ENCODE peak calls at places on chromosomes 5 and 9, in five cellular contexts. J, T, N, X and C are unnamed samples.

GRCh38 chr5:78627766-78628165 is 20.8 kb downstream of the LHFPL2 start:
- DNase-seq in J (peak), T (no peak), X (no peak), N (no peak), C (no peak)

GRCh38 chr5:147750065-147750464 is 32.5 kb downstream of the JAKMIP2 start:
- DNase-seq in T (no peak), N (no peak), J (no peak), X (no peak), C (no peak)

GRCh38 chr9:81097167-81097566 is 592.2 kb downstream of the TLE1 start:
- DNase-seq in J (no peak), N (no peak), X (no peak), T (no peak), C (no peak)

GRCh38 chr5:142014911-142015584 is 2.2 kb upstream of the GNPDA1 start:
- DNase-seq in J (peak), N (no peak), T (peak), X (peak), C (peak)

GRCh38 chr5:125550237-125550636 is 803.8 kb upstream of the ZNF608 start:
- DNase-seq in J (peak), N (no peak), T (no peak), X (no peak), C (no peak)

GRCh38 chr5:131533844-131534243 is 101.2 kb downstream of the RAPGEF6 start:
- DNase-seq in N (no peak), J (no peak), T (no peak), X (no peak), C (peak)

GRCh38 chr9:122184551-122184950 is 24.8 kb downstream of the MORN5 start:
- DNase-seq in J (no peak), N (no peak), X (no peak), T (no peak), C (no peak)

GRCh38 chr5:83354958-83355357 is 116.6 kb upstream of the VCAN start:
- DNase-seq in N (no peak), X (no peak), T (no peak), J (no peak), C (no peak)

GRCh38 chr9:89792189-89793123 is 187.6 kb downstream of the GADD45G start:
- DNase-seq in X (no peak), J (no peak), T (no peak), N (no peak), C (no peak)

GRCh38 chr5:155886311-155887031 is 440.5 kb upstream of the SGCD start:
- DNase-seq in N (no peak), X (no peak), J (no peak), T (no peak), C (no peak)

GRCh38 chr5:119168401-119168800 is 97.5 kb downstream of the DMXL1 start:
- DNase-seq in N (no peak), X (no peak), J (no peak), T (no peak), C (no peak)

GRCh38 chr9:81552571-81552970 is 136.8 kb downstream of the TLE1 start:
- DNase-seq in N (no peak), X (peak), T (no peak), J (no peak), C (no peak)

GRCh38 chr5:171520300-171521170 is 101.1 kb downstream of the FGF18 start:
- DNase-seq in N (no peak), J (peak), X (no peak), T (no peak), C (peak)

GRCh38 chr9:20561542-20561941 is 60.8 kb downstream of the MLLT3 start:
- DNase-seq in T (no peak), X (no peak), J (no peak), N (no peak), C (no peak)

GRCh38 chr5:145825751-145826180 is 9.4 kb downstream of the PRELID2 start:
- DNase-seq in N (no peak), T (peak), J (peak), X (peak), C (peak)

GRCh38 chr5:143877196-143877595 is 65.2 kb downstream of the HMHB1 start:
- DNase-seq in X (no peak), J (no peak), N (no peak), T (no peak), C (no peak)

GRCh38 chr9:13970018-13970417 is 343.9 kb downstream of the NFIB start:
- DNase-seq in J (no peak), X (no peak), N (no peak), T (no peak), C (no peak)

GRCh38 chr5:88394531-88395185 is 126.0 kb upstream of the TMEM161B start:
- DNase-seq in X (no peak), T (no peak), J (no peak), N (no peak), C (no peak)

GRCh38 chr9:100601216-100601615 is 23.3 kb downstream of the CAVIN4 start:
- DNase-seq in T (peak), X (peak), J (peak), N (no peak), C (peak)

GRCh38 chr9:128409998-128410397 is 10.7 kb upstream of the CERCAM start:
- DNase-seq in X (peak), T (peak), J (no peak), N (no peak), C (no peak)

GRCh38 chr9:114413909-114414308 is 26.1 kb upstream of the AKNA start:
- DNase-seq in J (no peak), N (no peak), T (no peak), X (no peak), C (no peak)

GRCh38 chr5:83401122-83401620 is 70.4 kb upstream of the VCAN start:
- DNase-seq in J (no peak), T (no peak), X (no peak), N (peak), C (no peak)

GRCh38 chr5:181241393-181241975 is 2.2 kb downstream of the RACK1 start:
- DNase-seq in X (peak), J (peak), N (no peak), T (no peak), C (peak)

GRCh38 chr5:77321793-77322394 is 111.4 kb downstream of the PDE8B start:
- DNase-seq in X (no peak), T (no peak), J (no peak), N (no peak), C (no peak)

GRCh38 chr9:121498487-121499176 is 1.0 kb downstream of the GGTA1 start:
- DNase-seq in N (no peak), J (peak), X (no peak), T (no peak), C (peak)

GRCh38 chr5:88813244-88813643 is 69.7 kb downstream of the MEF2C start:
- DNase-seq in X (no peak), J (no peak), T (no peak), N (no peak), C (no peak)

GRCh38 chr9:124752967-124753366 is 18.1 kb downstream of the NR6A1 start:
- DNase-seq in T (no peak), J (peak), X (no peak), N (no peak), C (no peak)

GRCh38 chr9:122374885-122375420 is 4.1 kb downstream of the PTGS1 start:
- DNase-seq in T (peak), N (no peak), X (no peak), J (peak), C (no peak)

GRCh38 chr9:101536351-101536750 is 2.7 kb downstream of the RNF20 start:
- DNase-seq in X (no peak), J (no peak), T (no peak), N (no peak), C (no peak)

GRCh38 chr9:137917795-137918194 is 40.2 kb downstream of the CACNA1B start:
- DNase-seq in J (no peak), T (no peak), X (no peak), N (no peak), C (no peak)

GRCh38 chr5:176364765-176365662 is at the start of gene ARL10:
- DNase-seq in T (no peak), J (peak), X (no peak), N (no peak), C (no peak)

GRCh38 chr5:176362098-176362442 is 506 bp upstream of the KIAA1191 start:
- DNase-seq in T (no peak), J (no peak), X (no peak), N (no peak), C (no peak)

GRCh38 chr5:176361437-176362097 is at the start of gene KIAA1191:
- DNase-seq in J (peak), T (peak), N (peak), X (peak), C (peak)

GRCh38 chr5:176359658-176360057 is 1.9 kb downstream of the KIAA1191 start:
- DNase-seq in N (no peak), X (no peak), T (no peak), J (no peak), C (no peak)

GRCh38 chr5:176360894-176361436 is 599 bp downstream of the KIAA1191 start:
- DNase-seq in N (no peak), X (no peak), T (no peak), J (no peak), C (peak)
- TF ChIP-seq REST in N (no peak), X (no peak), T (no peak), J (no peak), C (no peak)

GRCh38 chr5:168332042-168332441 is 40.6 kb downstream of the WWC1 start:
- DNase-seq in N (no peak), T (no peak), J (no peak), X (no peak), C (no peak)
- TF ChIP-seq RFX5 in N (no peak), T (no peak), J (no peak), X (no peak), C (no peak)

DNA sequence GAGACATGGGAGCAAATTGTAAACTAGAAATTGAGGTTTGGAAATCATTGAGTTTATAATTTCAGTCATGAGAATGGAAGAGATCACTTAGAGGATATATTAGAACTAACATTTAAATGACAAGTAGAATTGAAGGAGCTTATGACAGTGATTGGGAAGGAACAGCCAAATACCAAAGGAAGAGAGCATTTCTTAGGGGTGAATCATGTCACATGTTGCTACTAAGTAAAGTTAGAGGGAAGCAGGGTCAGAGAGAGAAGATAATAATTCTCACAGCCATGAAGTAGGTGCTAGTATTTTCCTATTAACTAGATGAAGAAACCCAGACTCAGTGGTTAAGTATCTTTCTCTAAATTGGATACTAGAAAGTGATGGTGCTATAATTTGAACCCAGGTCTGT is 59.3 kb downstream of the COMMD10 start:
- DNase-seq in T (no peak), N (no peak), J (no peak), X (no peak), C (no peak)
- TF ChIP-seq REST in T (no peak), N (no peak), J (no peak), X (no peak), C (no peak)

DNA sequence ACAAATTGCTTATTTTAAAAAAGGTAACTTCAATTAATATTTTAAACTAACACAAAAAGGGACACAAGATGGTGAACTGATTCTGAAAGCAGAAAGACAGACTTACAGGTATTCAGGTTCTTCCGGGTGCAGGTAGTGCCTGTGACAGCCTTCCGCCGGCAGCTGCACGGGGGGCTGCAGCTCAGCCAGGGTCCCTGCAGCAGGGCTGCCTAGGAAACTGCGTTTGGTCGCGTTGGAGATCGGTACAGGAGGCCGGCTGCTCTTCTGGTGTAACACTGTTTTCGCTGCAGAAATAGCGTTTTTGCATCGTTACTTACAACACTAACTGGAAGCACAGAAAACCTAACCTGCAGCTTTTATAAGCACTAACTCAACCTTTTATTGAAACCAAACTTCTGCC is 80.0 kb downstream of the CAMSAP1 start:
- DNase-seq in T (no peak), J (no peak), N (no peak), X (no peak), C (no peak)
- TF ChIP-seq RFX5 in T (no peak), J (no peak), N (no peak), X (no peak), C (no peak)

DNA sequence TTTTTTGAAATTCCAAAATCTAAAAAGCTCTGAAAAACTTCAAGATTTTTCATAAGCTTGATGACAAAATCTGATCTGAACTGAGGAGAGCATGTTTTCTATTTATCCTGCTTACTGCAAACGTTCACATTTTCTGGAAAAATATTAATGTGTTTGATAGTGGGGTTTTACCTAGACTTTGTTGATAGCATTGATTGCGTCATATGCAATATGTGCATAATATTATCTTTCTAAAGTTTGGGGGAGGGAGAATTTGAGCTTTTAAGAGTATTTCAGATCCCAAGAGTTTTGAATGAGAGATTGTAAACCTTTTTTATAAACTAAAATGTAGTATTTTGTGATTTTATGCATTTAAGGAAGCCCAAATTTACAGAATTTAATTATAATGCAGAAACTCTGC is 62.8 kb upstream of the CDH6 start:
- DNase-seq in T (no peak), X (no peak), J (no peak), N (no peak), C (no peak)
- TF ChIP-seq REST in T (no peak), X (no peak), J (no peak), N (no peak), C (no peak)

GRCh38 chr9:71692337-71692736 is 76.0 kb downstream of the CEMIP2 start:
- DNase-seq in N (no peak), J (no peak), T (no peak), X (no peak), C (no peak)

GRCh38 chr9:71693607-71694006 is 74.7 kb downstream of the CEMIP2 start:
- DNase-seq in N (no peak), J (no peak), X (no peak), T (no peak), C (no peak)

GRCh38 chr9:71691036-71691435 is 77.3 kb downstream of the CEMIP2 start:
- DNase-seq in T (no peak), X (no peak), J (no peak), N (no peak), C (no peak)

GRCh38 chr9:71694332-71694731 is 74.0 kb downstream of the CEMIP2 start:
- DNase-seq in J (no peak), X (no peak), N (no peak), T (no peak), C (no peak)

DNA sequence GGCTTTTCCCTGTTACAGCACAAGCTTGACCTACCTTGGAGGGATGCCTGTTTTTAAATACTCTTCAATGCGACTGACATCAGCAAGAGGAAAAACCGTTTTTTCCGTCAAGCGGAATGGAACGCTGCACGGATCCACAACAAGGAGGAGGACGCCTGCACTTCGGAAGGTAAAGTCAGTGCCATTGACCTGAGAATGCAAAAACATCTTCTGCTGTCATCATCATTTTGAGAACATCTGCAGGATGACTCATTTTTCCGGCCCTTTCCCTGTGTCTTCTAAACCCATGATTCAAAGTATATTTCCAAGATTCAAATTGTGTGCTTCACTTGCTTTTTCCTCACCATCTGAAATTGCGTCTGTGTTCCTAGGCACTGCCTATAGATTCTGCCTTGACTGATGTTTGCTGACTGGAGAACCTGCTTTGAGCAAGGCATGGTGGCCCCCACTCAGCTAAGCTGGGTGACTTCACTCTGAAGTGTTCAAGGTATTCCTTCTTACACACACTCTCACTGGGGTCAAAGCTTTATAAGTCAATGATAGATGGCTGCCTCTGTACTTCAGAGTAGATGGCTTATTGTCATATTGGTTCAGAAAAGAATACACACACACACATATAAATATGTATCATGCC is 78.1 kb downstream of the CEMIP2 start:
- DNase-seq in X (no peak), T (no peak), N (no peak), J (no peak), C (no peak)
- TF ChIP-seq RFX5 in X (no peak), T (no peak), N (no peak), J (no peak), C (no peak)

GRCh38 chr9:37529111-37529510 is 43.4 kb downstream of the POLR1E start:
- DNase-seq in J (no peak), T (no peak), N (peak), X (no peak), C (no peak)
- TF ChIP-seq REST in J (no peak), T (no peak), N (no peak), X (no peak), C (no peak)

GRCh38 chr9:2418619-2419018 is 203.0 kb upstream of the VLDLR start:
- DNase-seq in X (no peak), T (no peak), J (no peak), N (no peak), C (no peak)
- TF ChIP-seq RFX5 in X (no peak), T (no peak), J (no peak), N (no peak), C (no peak)

GRCh38 chr5:136043551-136043950 is 14.8 kb downstream of the TGFBI start:
- DNase-seq in N (no peak), T (no peak), J (no peak), X (no peak), C (no peak)
- TF ChIP-seq REST in N (no peak), T (no peak), J (no peak), X (no peak), C (no peak)

GRCh38 chr9:109270441-109270840 is 50.4 kb downstream of the EPB41L4B start:
- DNase-seq in T (no peak), N (no peak), J (no peak), X (no peak), C (no peak)

GRCh38 chr9:109272045-109272444 is 48.8 kb downstream of the EPB41L4B start:
- DNase-seq in J (no peak), N (no peak), T (no peak), X (no peak), C (no peak)

GRCh38 chr9:109270971-109271900 is 49.6 kb downstream of the EPB41L4B start:
- DNase-seq in T (no peak), N (no peak), J (peak), X (no peak), C (no peak)

GRCh38 chr9:109267555-109267954 is 53.3 kb downstream of the EPB41L4B start:
- DNase-seq in X (no peak), J (no peak), N (no peak), T (no peak), C (no peak)

GRCh38 chr9:109269839-109270238 is 51.0 kb downstream of the EPB41L4B start:
- DNase-seq in T (no peak), J (peak), N (no peak), X (no peak), C (no peak)
- TF ChIP-seq RFX5 in T (no peak), J (no peak), N (no peak), X (no peak), C (no peak)